ENCODE peak calls at places on chromosomes 12 and 14, in six cellular contexts. R is esophagus squamous epithelium, G is NCI-H1694 treated with DMSO at 0.1 percent for 48 hours, Q is nephron progenitor cell, U is psoas muscle, I is left ventricle myocardium inferior. Y is an unnamed sample.

GRCh38 chr14:77040995-77041744 is 12.7 kb upstream of the IRF2BPL start:
- DNase-seq in R (no peak), G (no peak), Q (no peak), U (no peak), I (no peak), Y (no peak)

GRCh38 chr12:32891956-32892355 is 4.6 kb downstream of the PKP2 start:
- DNase-seq in R (no peak), G (no peak), Q (peak; percentile 24), U (no peak), I (no peak), Y (no peak)

GRCh38 chr12:4991373-4991772 is 52.3 kb upstream of the KCNA5 start:
- DNase-seq in R (no peak), G (no peak), Q (no peak), U (no peak), I (no peak), Y (no peak)

GRCh38 chr14:95518045-95518751 is 1.7 kb upstream of the SYNE3 start:
- DNase-seq in R (no peak), G (no peak), Q (no peak), U (no peak), I (no peak), Y (no peak)

GRCh38 chr14:70885343-70886014 is 21.8 kb upstream of the PCNX1 start:
- DNase-seq in R (no peak), G (no peak), Q (no peak), U (no peak), I (no peak), Y (no peak)

GRCh38 chr12:93229494-93230310 is 148.0 kb upstream of the NUDT4 start:
- DNase-seq in R (no peak), G (no peak), Q (no peak), U (no peak), I (no peak), Y (no peak)

GRCh38 chr14:96267916-96268315 is 11.9 kb downstream of the BDKRB1 start:
- DNase-seq in R (no peak), G (peak; percentile 41), Q (no peak), U (no peak), I (no peak), Y (no peak)

GRCh38 chr14:104134061-104134965 is 4.1 kb upstream of the KIF26A start:
- DNase-seq in R (no peak), G (no peak), Q (peak; percentile 14), U (peak; percentile 12), I (peak; percentile 11), Y (peak; percentile 37)

GRCh38 chr14:24070285-24071143 is 848 bp upstream of the CPNE6 start:
- DNase-seq in R (no peak), G (no peak), Q (no peak), U (no peak), I (no peak), Y (no peak)

GRCh38 chr12:10101042-10101579 is 2.3 kb upstream of the CLEC1A start:
- DNase-seq in R (no peak), G (no peak), Q (no peak), U (no peak), I (no peak), Y (no peak)

GRCh38 chr12:109738209-109738608 is 24.6 kb downstream of the FAM222A start:
- DNase-seq in R (no peak), G (no peak), Q (peak; percentile 2), U (peak; percentile 4), I (no peak), Y (no peak)

GRCh38 chr14:100747736-100748135 is 21.0 kb downstream of the DLK1 start:
- DNase-seq in R (no peak), G (no peak), Q (no peak), U (no peak), I (no peak), Y (peak; percentile 20)

GRCh38 chr14:88202296-88202695 is 120.8 kb downstream of the KCNK10 start:
- DNase-seq in R (no peak), G (no peak), Q (no peak), U (no peak), I (no peak), Y (no peak)